ENCODE peak calls at places on chromosomes 12 and 14, in six cellular contexts. K is Peyer's patch, N is posterior cingulate gyrus, U is adipocyte, Q is T-helper 2 cell, C is Calu3. Y is an unnamed sample.

GRCh38 chr12:112988224-112988623 is 9.9 kb downstream of the OAS2 start:
- DNase-seq in N (no peak), Q (no peak), U (no peak), C (no peak), K (no peak), Y (no peak)

GRCh38 chr14:75476274-75476995 is 45.8 kb upstream of the BATF start:
- DNase-seq in K (no peak), Q (no peak), N (no peak), U (no peak), C (no peak), Y (no peak)

GRCh38 chr12:80620281-80620680 is 87.2 kb upstream of the MYF6 start:
- DNase-seq in C (no peak), N (no peak), Q (no peak), U (no peak), K (no peak), Y (no peak)

GRCh38 chr12:47730341-47730744 is 5.1 kb upstream of the ENDOU start:
- DNase-seq in C (no peak), N (no peak), U (no peak), Q (no peak), K (peak), Y (no peak)

GRCh38 chr12:45191239-45191638 is 24.7 kb upstream of the ANO6 start:
- DNase-seq in C (no peak), Q (no peak), N (no peak), U (peak), K (no peak), Y (no peak)

GRCh38 chr14:47917344-47917954 is 242.0 kb upstream of the MDGA2 start:
- DNase-seq in K (no peak), C (peak), N (no peak), Q (no peak), U (peak), Y (no peak)

GRCh38 chr12:129531004-129531403 is 372.8 kb downstream of the TMEM132D start:
- DNase-seq in N (no peak), U (no peak), C (no peak), Q (no peak), K (peak), Y (peak)

GRCh38 chr14:60621386-60621785 is 27.9 kb downstream of the SIX1 start:
- DNase-seq in U (peak), Q (no peak), K (no peak), C (no peak), N (no peak), Y (no peak)

GRCh38 chr14:60094306-60094897 is 2.7 kb downstream of the PCNX4 start:
- DNase-seq in K (no peak), U (no peak), Q (no peak), N (no peak), C (peak), Y (no peak)

GRCh38 chr12:110531741-110532333 is 29.7 kb downstream of the RAD9B start:
- DNase-seq in U (peak), Q (no peak), N (no peak), C (no peak), K (no peak), Y (no peak)

GRCh38 chr14:23936084-23936829 is 17.3 kb upstream of the DHRS4 start:
- DNase-seq in C (no peak), N (no peak), U (no peak), K (peak), Q (no peak), Y (peak)

GRCh38 chr14:49908433-49908782 is 15.5 kb downstream of the ARF6 start:
- DNase-seq in Q (no peak), N (no peak), U (no peak), K (no peak), C (no peak), Y (no peak)

GRCh38 chr12:55746913-55747231 is 4.0 kb downstream of the GDF11 start:
- DNase-seq in C (no peak), K (no peak), N (no peak), Q (no peak), U (no peak), Y (no peak)

GRCh38 chr14:36507847-36508417 is 12.1 kb downstream of the NKX2-1 start:
- DNase-seq in N (no peak), K (no peak), U (no peak), Q (no peak), C (no peak), Y (no peak)

GRCh38 chr12:92021665-92022033 is 124.0 kb downstream of the BTG1 start:
- DNase-seq in C (no peak), Q (no peak), U (no peak), N (no peak), K (no peak), Y (no peak)

GRCh38 chr12:77001181-77001758 is 64.1 kb downstream of the E2F7 start:
- DNase-seq in Q (no peak), C (no peak), K (no peak), N (no peak), U (no peak), Y (no peak)

GRCh38 chr12:110917961-110918360 is 2.4 kb downstream of the MYL2 start:
- DNase-seq in Q (no peak), U (no peak), K (no peak), N (no peak), C (no peak), Y (no peak)

GRCh38 chr12:109773384-109774011 is 59.7 kb downstream of the TRPV4 start:
- DNase-seq in K (peak), C (no peak), Q (no peak), N (peak), U (no peak), Y (peak)

GRCh38 chr12:117402363-117402762 is 40.9 kb upstream of the NOS1 start:
- DNase-seq in Q (no peak), C (no peak), K (no peak), U (no peak), N (no peak), Y (no peak)

GRCh38 chr14:76203086-76204001 is 51.6 kb downstream of the GPATCH2L start:
- DNase-seq in K (no peak), C (peak), N (no peak), Q (no peak), U (peak), Y (no peak)

GRCh38 chr12:131011165-131012079 is 57.7 kb downstream of the ADGRD1 start:
- DNase-seq in U (no peak), C (no peak), Q (no peak), K (no peak), N (no peak), Y (no peak)

GRCh38 chr14:78141590-78141989 is 28.6 kb upstream of the NRXN3 start:
- DNase-seq in C (no peak), U (no peak), K (no peak), N (no peak), Q (no peak), Y (no peak)

GRCh38 chr14:61323970-61324369 is 2.6 kb downstream of the PRKCH start:
- DNase-seq in N (no peak), Q (no peak), C (no peak), U (no peak), K (no peak), Y (no peak)

GRCh38 chr12:114799574-114800487 is 115.9 kb upstream of the TBX3 start:
- DNase-seq in K (peak), Q (no peak), C (no peak), U (peak), N (no peak), Y (peak)

GRCh38 chr12:69686731-69687130 is 12.4 kb downstream of the BEST3 start:
- DNase-seq in C (no peak), U (no peak), K (no peak), Q (no peak), N (no peak), Y (no peak)

GRCh38 chr14:102189858-102190257 is 50.2 kb downstream of the WDR20 start:
- DNase-seq in N (no peak), Q (no peak), K (no peak), U (no peak), C (no peak), Y (peak)

GRCh38 chr12:67442347-67442841 is 173.2 kb downstream of the CAND1 start:
- DNase-seq in U (no peak), C (no peak), N (no peak), Q (no peak), K (no peak), Y (no peak)

GRCh38 chr12:52573743-52574142 is at the start of gene KRT74:
- DNase-seq in U (no peak), Q (no peak), N (no peak), C (no peak), K (no peak), Y (no peak)

GRCh38 chr12:123233505-123234299 is 466 bp downstream of the MTRFR start:
- DNase-seq in Q (no peak), K (no peak), U (peak), C (no peak), N (no peak), Y (no peak)

GRCh38 chr14:93683241-93683640 is 105.0 kb downstream of the PRIMA1 start:
- DNase-seq in Q (no peak), N (no peak), C (peak), U (no peak), K (no peak), Y (no peak)

GRCh38 chr12:123801573-123802178 is 39.6 kb downstream of the DNAH10 start:
- DNase-seq in Q (no peak), K (no peak), C (no peak), U (peak), N (no peak), Y (no peak)

GRCh38 chr14:86203843-86204242 is 673.9 kb downstream of the FLRT2 start:
- DNase-seq in K (no peak), U (no peak), C (no peak), N (no peak), Q (no peak), Y (no peak)

GRCh38 chr12:26921886-26922285 is 15.9 kb downstream of the INTS13 start:
- DNase-seq in U (no peak), Q (no peak), N (no peak), K (no peak), C (no peak), Y (no peak)

GRCh38 chr14:84237881-84238280 is 1292.1 kb upstream of the FLRT2 start:
- DNase-seq in U (no peak), K (no peak), C (no peak), N (no peak), Q (no peak), Y (no peak)